ENCODE peak calls at places on chromosomes 16 and 17, in six cellular contexts. B is NB4, S is A549, Q is HepG2, R is GM12878, C is K562. E is an unnamed sample.

GRCh38 chr17:64459284-64459747 is 10.4 kb downstream of the MILR1 start:
- DNase-seq in B (no peak), S (no peak), Q (no peak), R (no peak), C (no peak), E (peak)

GRCh38 chr17:37667039-37667438 is 23.8 kb upstream of the DDX52 start:
- DNase-seq in B (no peak), S (no peak), Q (no peak), R (no peak), C (no peak), E (no peak)

GRCh38 chr17:6303664-6304063 is 131.3 kb downstream of the AIPL1 start:
- DNase-seq in B (peak), S (no peak), Q (no peak), R (no peak), C (peak), E (peak)

GRCh38 chr16:87996962-87997880 is 46.0 kb downstream of the BANP start:
- DNase-seq in B (no peak), S (no peak), Q (no peak), R (no peak), C (no peak), E (no peak)

GRCh38 chr17:7837375-7838290 is 3.6 kb downstream of the KDM6B start:
- DNase-seq in B (peak), S (no peak), Q (peak), R (no peak), C (no peak), E (no peak)

GRCh38 chr17:28338056-28338768 is 2.7 kb downstream of the TNFAIP1 start:
- DNase-seq in B (no peak), S (no peak), Q (no peak), R (no peak), C (no peak), E (peak)

GRCh38 chr17:54992797-54993639 is 24.5 kb downstream of the STXBP4 start:
- DNase-seq in B (peak), S (peak), Q (peak), R (no peak), C (peak), E (peak)

GRCh38 chr16:56421313-56421712 is 4.0 kb downstream of the AMFR start:
- DNase-seq in B (no peak), S (no peak), Q (no peak), R (peak), C (no peak), E (no peak)

GRCh38 chr16:450800-451512 is 25.5 kb downstream of the RAB11FIP3 start:
- DNase-seq in B (no peak), S (no peak), Q (peak), R (no peak), C (no peak), E (no peak)

GRCh38 chr17:43217614-43218087 is 6.0 kb downstream of the TMEM106A start:
- DNase-seq in B (no peak), S (no peak), Q (no peak), R (no peak), C (no peak), E (no peak)

GRCh38 chr16:1188781-1189189 is 35.9 kb downstream of the CACNA1H start:
- DNase-seq in B (peak), S (no peak), Q (no peak), R (no peak), C (peak), E (peak)

GRCh38 chr16:85446846-85447656 is 166.1 kb upstream of the GSE1 start:
- DNase-seq in B (no peak), S (no peak), Q (no peak), R (peak), C (no peak), E (no peak)

GRCh38 chr17:2693561-2694380 is 17.8 kb downstream of the CLUH start:
- DNase-seq in B (no peak), S (no peak), Q (no peak), R (no peak), C (peak), E (no peak)

GRCh38 chr17:2695961-2696760 is 15.4 kb downstream of the CLUH start:
- DNase-seq in B (no peak), S (no peak), Q (no peak), R (no peak), C (peak), E (no peak)

GRCh38 chr17:2694381-2695242 is 17.0 kb downstream of the CLUH start:
- DNase-seq in B (no peak), S (no peak), Q (no peak), R (no peak), C (no peak), E (no peak)

GRCh38 chr17:2697611-2698162 is 13.9 kb downstream of the CLUH start:
- DNase-seq in B (no peak), S (no peak), Q (no peak), R (no peak), C (peak), E (no peak)

DNA sequence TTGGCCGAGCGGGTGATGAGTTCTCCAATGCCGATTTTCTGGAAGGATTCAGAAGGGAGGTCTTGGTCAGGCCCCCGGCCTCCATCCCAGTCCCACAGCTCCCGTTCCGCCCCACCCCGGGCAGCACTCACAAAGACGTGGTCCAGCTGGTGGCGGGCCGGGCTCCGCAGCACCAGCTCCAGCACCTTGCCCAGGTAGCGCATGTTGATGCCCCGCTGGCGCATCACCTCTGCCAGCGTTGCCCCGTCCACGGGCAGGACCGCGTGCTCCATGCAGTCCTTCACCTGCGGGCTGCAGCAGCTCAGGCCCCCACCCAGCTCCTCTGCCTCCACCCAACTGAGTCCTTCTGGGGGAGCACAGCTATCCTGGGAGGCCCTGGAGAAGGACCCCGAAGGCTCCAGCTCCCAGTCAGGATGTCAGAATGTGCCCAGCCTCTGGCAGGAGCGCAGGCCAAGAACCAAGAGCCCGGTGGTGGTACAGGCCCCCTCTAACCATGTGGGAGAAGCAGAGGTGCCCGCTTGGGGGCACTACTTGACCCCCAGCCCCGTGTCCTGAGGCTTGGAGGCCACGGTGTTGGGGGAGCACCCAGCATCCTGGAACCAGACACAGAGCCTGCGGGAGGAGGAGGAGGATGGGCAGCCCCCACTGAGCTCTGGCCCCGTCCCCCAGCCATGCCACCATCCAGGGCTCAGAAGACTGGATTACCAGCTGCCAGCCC is 16.2 kb downstream of the CLUH start:
- DNase-seq in B (no peak), S (no peak), Q (no peak), R (no peak), C (peak), E (no peak)
- TF ChIP-seq MYC in B (no peak), S (no peak), Q (no peak), R (no peak), C (no peak), E (no peak)

GRCh38 chr16:26877421-26877820 is 189.3 kb upstream of the C16orf82 start:
- DNase-seq in B (no peak), S (no peak), Q (no peak), R (no peak), C (no peak), E (no peak)
- TF ChIP-seq MYC in B (no peak), S (no peak), Q (no peak), R (no peak), C (no peak), E (no peak)

GRCh38 chr17:59093145-59093701 is 13.5 kb downstream of the TRIM37 start:
- DNase-seq in B (peak), S (no peak), Q (no peak), R (no peak), C (no peak), E (no peak)
- TF ChIP-seq MYC in B (no peak), S (no peak), Q (no peak), R (no peak), C (no peak), E (no peak)

DNA sequence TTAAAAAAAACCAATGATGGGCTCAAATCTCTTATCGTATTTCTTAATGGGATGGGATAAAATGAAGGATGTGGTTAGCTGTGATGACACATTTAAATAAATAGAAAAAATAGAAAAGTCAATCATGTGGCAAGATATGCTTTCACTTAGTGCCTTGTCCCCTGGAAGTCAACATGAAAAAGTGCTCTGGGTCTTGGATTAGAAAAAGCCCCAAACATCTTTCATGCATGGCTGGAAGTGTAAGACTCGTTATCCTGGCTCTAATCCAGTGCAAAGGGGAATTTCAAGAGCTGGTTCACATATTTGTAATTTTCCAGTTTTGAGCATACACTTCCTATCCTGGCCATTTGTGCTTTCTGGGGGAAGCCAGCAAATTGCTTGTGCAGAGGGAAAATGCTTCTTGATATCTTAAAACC is 160.9 kb downstream of the MAP2K6 start:
- DNase-seq in B (no peak), S (no peak), Q (no peak), R (no peak), C (no peak), E (peak)
- TF ChIP-seq MYC in B (no peak), S (no peak), Q (no peak), R (no peak), C (no peak), E (no peak)

GRCh38 chr17:58301504-58302150 is 20.9 kb upstream of the MPO start:
- DNase-seq in B (no peak), S (no peak), Q (no peak), R (no peak), C (no peak), E (no peak)
- TF ChIP-seq MYC in B (no peak), S (no peak), Q (no peak), R (no peak), C (no peak), E (no peak)

GRCh38 chr16:11621920-11622651 is 35.4 kb upstream of the LITAF start:
- DNase-seq in B (no peak), S (no peak), Q (no peak), R (no peak), C (no peak), E (no peak)
- TF ChIP-seq MYC in B (no peak), S (no peak), Q (no peak), R (no peak), C (no peak), E (no peak)